ENCODE peak calls at places on chromosome 4, in nine cellular contexts. D is left lung; L is prostate gland; K is cardiac muscle cell; U is CD8-positive, alpha-beta T cell; R is endodermal cell; Y is Peyer's patch; I is ascending aorta; G is uterus. F is an unnamed sample.

GRCh38 chr4:165668694-165669093 is 204.3 kb upstream of the TLL1 start:
- DNase-seq in U (no peak), Y (no peak), L (no peak), I (no peak), K (peak), G (no peak), D (no peak), R (peak), F (no peak)

GRCh38 chr4:76016383-76016782 is 6.9 kb downstream of the CXCL10 start:
- DNase-seq in D (no peak), K (no peak), R (peak), I (no peak), Y (no peak), G (no peak), L (no peak), U (no peak), F (no peak)

GRCh38 chr4:124918559-124919122 is 206.1 kb upstream of the ANKRD50 start:
- DNase-seq in Y (no peak), R (no peak), I (no peak), G (no peak), D (no peak), U (no peak), K (no peak), L (no peak), F (no peak)

GRCh38 chr4:142091085-142091513 is 454.7 kb downstream of the IL15 start:
- DNase-seq in D (no peak), K (peak), L (no peak), R (no peak), Y (no peak), I (no peak), G (peak), U (no peak), F (no peak)

GRCh38 chr4:30716671-30717207 is 3.4 kb upstream of the PCDH7 start:
- DNase-seq in I (no peak), Y (no peak), K (peak), R (no peak), L (no peak), D (no peak), G (no peak), U (no peak), F (no peak)

GRCh38 chr4:153060191-153060590 is 124.1 kb downstream of the FHDC1 start:
- DNase-seq in U (no peak), K (no peak), R (no peak), I (no peak), Y (no peak), D (no peak), G (no peak), L (no peak), F (no peak)

GRCh38 chr4:8773124-8773931 is 98.3 kb downstream of the HMX1 start:
- DNase-seq in Y (peak), D (peak), L (no peak), G (no peak), I (no peak), U (no peak), K (no peak), R (peak), F (no peak)

GRCh38 chr4:53861856-53862610 is 202.4 kb downstream of the CHIC2 start:
- DNase-seq in L (no peak), U (no peak), R (no peak), G (peak), I (no peak), Y (no peak), D (no peak), K (peak), F (no peak)

GRCh38 chr4:152115794-152116193 is 355.0 kb upstream of the GATB start:
- DNase-seq in Y (no peak), D (no peak), L (no peak), R (no peak), K (peak), U (peak), I (no peak), G (no peak), F (no peak)

GRCh38 chr4:123649248-123649643 is 252.7 kb downstream of the SPRY1 start:
- DNase-seq in G (no peak), K (peak), D (no peak), I (no peak), Y (no peak), R (no peak), L (no peak), U (no peak), F (no peak)

GRCh38 chr4:101355767-101356702 is 8.7 kb upstream of the PPP3CA start:
- DNase-seq in Y (no peak), D (no peak), R (no peak), K (peak), L (no peak), G (no peak), U (no peak), I (no peak), F (no peak)

GRCh38 chr4:80186666-80187065 is 10.6 kb upstream of the PRDM8 start:
- DNase-seq in G (no peak), U (no peak), K (no peak), I (no peak), R (no peak), L (no peak), D (no peak), Y (no peak), F (no peak)

GRCh38 chr4:98222306-98222705 is 38.9 kb upstream of the RAP1GDS1 start:
- DNase-seq in K (no peak), I (no peak), G (no peak), Y (no peak), R (no peak), L (no peak), U (no peak), D (no peak), F (no peak)

GRCh38 chr4:3371581-3372001 is 70.2 kb upstream of the HGFAC start:
- DNase-seq in U (no peak), I (no peak), G (peak), L (no peak), K (peak), R (peak), Y (no peak), D (peak), F (no peak)

GRCh38 chr4:11590132-11590531 is 161.4 kb upstream of the HS3ST1 start:
- DNase-seq in Y (no peak), U (no peak), D (no peak), K (no peak), R (no peak), G (no peak), I (no peak), L (no peak), F (no peak)

GRCh38 chr4:76197001-76197743 is 16.5 kb downstream of the SCARB2 start:
- DNase-seq in U (no peak), D (no peak), L (no peak), K (no peak), R (no peak), Y (no peak), G (no peak), I (no peak), F (no peak)

GRCh38 chr4:148239406-148239805 is 202.8 kb downstream of the NR3C2 start:
- DNase-seq in I (no peak), K (no peak), D (no peak), U (peak), Y (no peak), G (no peak), R (no peak), L (no peak), F (no peak)

GRCh38 chr4:81648576-81649272 is 177.0 kb upstream of the RASGEF1B start:
- DNase-seq in D (no peak), I (no peak), L (no peak), R (no peak), G (no peak), Y (no peak), U (peak), K (peak), F (no peak)

GRCh38 chr4:74005528-74005927 is 7.1 kb upstream of the CXCL5 start:
- DNase-seq in Y (no peak), L (no peak), K (peak), D (no peak), G (no peak), U (no peak), I (no peak), R (no peak), F (no peak)
- H3K27ac ChIP-seq in Y (no peak), L (no peak), K (no peak), D (peak), G (no peak), U (no peak), I (no peak), R (no peak), F (no peak)

GRCh38 chr4:185080545-185080944 is 62.3 kb downstream of the HELT start:
- DNase-seq in K (no peak), Y (no peak), D (no peak), I (no peak), U (no peak), G (no peak), L (no peak), R (no peak), F (no peak)
- H3K4me3 ChIP-seq in K (no peak), Y (no peak), D (no peak), I (no peak), U (no peak), G (no peak), L (no peak), R (no peak), F (no peak)

GRCh38 chr4:89949782-89950387 is 55.2 kb downstream of the MMRN1 start:
- DNase-seq in K (no peak), D (no peak), G (no peak), L (no peak), Y (no peak), U (no peak), R (no peak), I (no peak), F (no peak)
- TF ChIP-seq CTCF in K (peak), D (no peak), G (no peak), L (no peak), Y (peak), U (no peak), R (peak), I (no peak), F (no peak)

GRCh38 chr4:118740869-118741268 is 55.7 kb downstream of the METTL14 start:
- DNase-seq in Y (no peak), R (no peak), K (peak), U (no peak), L (no peak), I (no peak), D (no peak), G (no peak), F (no peak)
- H3K27ac ChIP-seq in Y (peak), R (no peak), K (no peak), U (no peak), L (no peak), I (peak), D (no peak), G (peak), F (no peak)

GRCh38 chr4:6938758-6939201 is 29.2 kb downstream of the TBC1D14 start:
- DNase-seq in I (no peak), D (peak), K (no peak), Y (no peak), R (no peak), U (no peak), G (no peak), L (no peak), F (no peak)
- H3K4me3 ChIP-seq in I (no peak), D (no peak), K (no peak), Y (no peak), R (no peak), U (no peak), G (no peak), L (no peak), F (no peak)

DNA sequence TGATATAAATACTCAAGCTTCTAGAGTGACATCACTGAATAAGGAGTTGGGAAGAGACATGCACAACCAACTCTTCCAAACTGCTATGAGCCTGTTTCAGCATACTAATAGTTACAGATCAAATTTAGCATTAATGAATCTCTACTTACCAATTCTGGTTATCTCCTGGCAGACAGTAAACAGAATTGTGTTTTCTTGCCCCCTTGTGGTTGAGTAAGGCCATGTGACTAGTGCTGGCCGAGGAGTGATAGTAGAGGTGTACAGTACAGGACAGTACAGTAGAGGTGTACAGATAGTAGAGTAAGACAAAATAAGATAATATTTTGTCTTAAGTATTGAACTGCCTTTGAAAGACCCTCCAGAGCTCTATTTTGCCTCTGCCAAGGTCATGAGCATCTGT is 681.4 kb downstream of the GABRG1 start:
- DNase-seq in L (no peak), U (no peak), D (no peak), R (peak), I (no peak), Y (no peak), K (peak), G (no peak), F (no peak)
- TF ChIP-seq CTCF in L (no peak), U (no peak), D (no peak), R (peak), I (no peak), Y (no peak), K (peak), G (no peak), F (no peak)